ENCODE peak calls at places on chromosomes 4 and X, in five cellular contexts. F is WTC11, J is NAMALWA, R is HT1080, A is SJSA1. N is an unnamed sample.

GRCh38 chrX:24245201-24245600 is 68.7 kb downstream of the SUPT20HL2 start:
- DNase-seq in F (no peak), J (no peak), R (peak), A (no peak), N (no peak)

GRCh38 chrX:119272882-119273806 is 37.1 kb downstream of the PGRMC1 start:
- DNase-seq in F (peak), J (no peak), R (no peak), A (no peak), N (no peak)

GRCh38 chr4:156594619-156595018 is 377.0 kb downstream of the PDGFC start:
- DNase-seq in F (no peak), J (no peak), R (no peak), A (no peak), N (no peak)

GRCh38 chr4:87353592-87353991 is 30.9 kb upstream of the HSD17B13 start:
- DNase-seq in F (peak), J (peak), R (peak), A (no peak), N (peak)

GRCh38 chr4:164949448-164950118 is 27.9 kb downstream of the TRIM61 start:
- DNase-seq in F (peak), J (peak), R (no peak), A (no peak), N (no peak)

GRCh38 chrX:63754141-63754859 is 30.7 kb downstream of the ARHGEF9 start:
- DNase-seq in F (no peak), J (peak), R (peak), A (no peak), N (peak)

GRCh38 chrX:9622128-9622527 is 143.5 kb downstream of the GPR143 start:
- DNase-seq in F (no peak), J (no peak), R (no peak), A (no peak), N (no peak)

GRCh38 chrX:153907456-153907855 is 3.0 kb downstream of the AVPR2 start:
- DNase-seq in F (no peak), J (no peak), R (no peak), A (no peak), N (no peak)

GRCh38 chr4:148270600-148270999 is 171.6 kb downstream of the NR3C2 start:
- DNase-seq in F (no peak), J (no peak), R (peak), A (no peak), N (no peak)

GRCh38 chr4:122453384-122454000 is 3.0 kb downstream of the IL2 start:
- DNase-seq in F (no peak), J (no peak), R (no peak), A (no peak), N (no peak)

GRCh38 chrX:71542825-71543224 is 9.9 kb downstream of the OGT start:
- DNase-seq in F (no peak), J (no peak), R (no peak), A (no peak), N (no peak)

GRCh38 chr4:16875487-16875886 is 23.0 kb downstream of the LDB2 start:
- DNase-seq in F (no peak), J (no peak), R (peak), A (peak), N (peak)

GRCh38 chrX:16828126-16828908 is 41.8 kb downstream of the RBBP7 start:
- DNase-seq in F (no peak), J (no peak), R (peak), A (no peak), N (no peak)

GRCh38 chr4:105709081-105709450 is 482 bp downstream of the GSTCD start:
- DNase-seq in F (no peak), J (peak), R (no peak), A (peak), N (peak)

GRCh38 chrX:154047266-154047665 is 27.6 kb upstream of the IRAK1 start:
- DNase-seq in F (no peak), J (no peak), R (no peak), A (no peak), N (no peak)

GRCh38 chr4:7201351-7202305 is 9.3 kb downstream of the SORCS2 start:
- DNase-seq in F (no peak), J (no peak), R (no peak), A (no peak), N (no peak)

GRCh38 chr4:84914686-84915395 is 51.6 kb downstream of the WDFY3 start:
- DNase-seq in F (no peak), J (no peak), R (no peak), A (no peak), N (peak)

GRCh38 chr4:144666539-144667175 is 20.7 kb downstream of the HHIP start:
- DNase-seq in F (no peak), J (no peak), R (peak), A (no peak), N (no peak)

GRCh38 chr4:184453402-184454160 is 20.8 kb downstream of the IRF2 start:
- DNase-seq in F (no peak), J (peak), R (peak), A (no peak), N (peak)

GRCh38 chr4:184750926-184751584 is 17.2 kb upstream of the CENPU start:
- DNase-seq in F (no peak), J (no peak), R (no peak), A (no peak), N (no peak)

GRCh38 chr4:87055340-87055739 is 120.5 kb downstream of the AFF1 start:
- DNase-seq in F (no peak), J (no peak), R (no peak), A (no peak), N (no peak)

GRCh38 chr4:128757712-128758111 is 51.8 kb upstream of the JADE1 start:
- DNase-seq in F (no peak), J (peak), R (no peak), A (no peak), N (no peak)

GRCh38 chr4:147590249-147590920 is 26.8 kb upstream of the TMEM184C start:
- DNase-seq in F (peak), J (peak), R (peak), A (peak), N (peak)

GRCh38 chr4:26226978-26227377 is 93.8 kb upstream of the RBPJ start:
- DNase-seq in F (no peak), J (no peak), R (no peak), A (no peak), N (no peak)

GRCh38 chr4:139582044-139582443 is 26.0 kb upstream of the SETD7 start:
- DNase-seq in F (no peak), J (no peak), R (no peak), A (no peak), N (no peak)

GRCh38 chr4:155433636-155434360 is 57.0 kb upstream of the MAP9 start:
- DNase-seq in F (no peak), J (no peak), R (peak), A (no peak), N (no peak)

GRCh38 chr4:185488650-185489049 is 17.1 kb upstream of the CCDC110 start:
- DNase-seq in F (no peak), J (no peak), R (no peak), A (no peak), N (no peak)

GRCh38 chr4:7068883-7069282 is 1.0 kb upstream of the GRPEL1 start:
- DNase-seq in F (peak), J (no peak), R (no peak), A (no peak), N (no peak)

GRCh38 chrX:107677501-107677901 is 49.2 kb downstream of the PRPS1 start:
- DNase-seq in F (no peak), J (no peak), R (peak), A (peak), N (peak)

GRCh38 chr4:12729384-12729783 is 754.8 kb downstream of the RAB28 start:
- DNase-seq in F (no peak), J (peak), R (no peak), A (no peak), N (peak)

GRCh38 chr4:99845708-99846469 is 29.3 kb downstream of the DAPP1 start:
- DNase-seq in F (no peak), J (no peak), R (no peak), A (no peak), N (no peak)

GRCh38 chr4:161538941-161539340 is 624.9 kb downstream of the FSTL5 start:
- DNase-seq in F (no peak), J (no peak), R (no peak), A (no peak), N (no peak)

GRCh38 chr4:127782275-127783025 is at the start of gene HSPA4L:
- DNase-seq in F (peak), J (peak), R (no peak), A (peak), N (peak)

GRCh38 chr4:3041192-3042142 is 32.9 kb downstream of the HTT-AS start:
- DNase-seq in F (peak), J (no peak), R (peak), A (peak), N (peak)

GRCh38 chrX:8191022-8191421 is 20.0 kb upstream of the VCX2 start:
- DNase-seq in F (no peak), J (no peak), R (peak), A (no peak), N (peak)

GRCh38 chrX:32408389-32408788 is 803.0 kb downstream of the DMD start:
- DNase-seq in F (no peak), J (peak), R (no peak), A (no peak), N (peak)